ENCODE peak calls at places on chromosome 2, in nine cellular contexts. F, B, D, W, T, P, S, R and C are unnamed samples.

GRCh38 chr2:200380139-200380561 is 73.7 kb downstream of the SPATS2L start:
- DNase-seq in F (no peak), B (no peak), W (no peak), S (no peak), D (no peak), P (peak), T (no peak), R (peak), C (no peak)

GRCh38 chr2:61368687-61369665 is 101.9 kb downstream of the USP34 start:
- DNase-seq in S (no peak), T (no peak), B (no peak), W (no peak), F (no peak), D (no peak), R (no peak), P (no peak), C (no peak)

GRCh38 chr2:27792759-27793158 is 21.2 kb downstream of the MRPL33 start:
- DNase-seq in W (no peak), B (no peak), F (no peak), P (no peak), D (no peak), S (no peak), T (no peak), R (no peak), C (no peak)

GRCh38 chr2:2013476-2013875 is 269.2 kb upstream of the PXDN start:
- DNase-seq in D (no peak), S (no peak), R (no peak), T (no peak), B (no peak), F (no peak), P (no peak), W (no peak), C (no peak)

GRCh38 chr2:95113464-95113863 is 8.1 kb downstream of the MRPS5 start:
- DNase-seq in T (no peak), D (no peak), S (no peak), P (no peak), B (no peak), W (no peak), F (no peak), R (no peak), C (no peak)

GRCh38 chr2:221792971-221793670 is 221.0 kb upstream of the EPHA4 start:
- DNase-seq in S (no peak), D (no peak), T (no peak), P (no peak), F (no peak), B (no peak), W (no peak), R (no peak), C (no peak)

GRCh38 chr2:224194161-224194560 is 155.1 kb upstream of the SERPINE2 start:
- DNase-seq in R (no peak), B (no peak), D (no peak), P (no peak), F (no peak), W (no peak), T (no peak), S (no peak), C (no peak)

GRCh38 chr2:27320958-27321543 is 1.8 kb downstream of the MPV17 start:
- DNase-seq in B (peak), R (no peak), P (no peak), S (no peak), D (peak), T (no peak), F (no peak), W (no peak), C (no peak)

GRCh38 chr2:30149513-30149912 is 2.7 kb downstream of the YPEL5 start:
- DNase-seq in P (no peak), W (no peak), S (no peak), T (no peak), B (no peak), F (no peak), D (no peak), R (no peak), C (no peak)

GRCh38 chr2:163734911-163735691 is 707 bp downstream of the FIGN start:
- DNase-seq in P (no peak), D (no peak), R (no peak), B (no peak), T (no peak), S (no peak), F (no peak), W (peak), C (no peak)

GRCh38 chr2:19746611-19747309 is 155.0 kb downstream of the TTC32 start:
- DNase-seq in T (no peak), F (no peak), D (no peak), P (no peak), W (no peak), B (no peak), R (no peak), S (no peak), C (no peak)

GRCh38 chr2:168574856-168575630 is 119.0 kb downstream of the CERS6 start:
- DNase-seq in B (no peak), S (no peak), R (no peak), D (no peak), P (peak), T (no peak), W (no peak), F (no peak), C (no peak)

GRCh38 chr2:129297430-129297829 is 682.0 kb upstream of the RAB6C start:
- DNase-seq in R (no peak), P (no peak), S (no peak), W (no peak), F (no peak), D (no peak), T (no peak), B (no peak), C (no peak)

GRCh38 chr2:189580267-189580661 is 322 bp downstream of the SLC40A1 start:
- DNase-seq in S (no peak), T (no peak), R (no peak), F (no peak), D (no peak), W (no peak), B (peak), P (peak), C (peak)

GRCh38 chr2:71235930-71236587 is 9.2 kb upstream of the PAIP2B start:
- DNase-seq in T (no peak), F (no peak), P (no peak), D (no peak), S (no peak), R (no peak), W (no peak), B (no peak), C (no peak)

GRCh38 chr2:172106128-172106961 is 3.6 kb upstream of the DLX2 start:
- DNase-seq in F (no peak), R (no peak), S (no peak), P (no peak), B (no peak), T (no peak), W (no peak), D (peak), C (no peak)

GRCh38 chr2:60710707-60711106 is 45.4 kb upstream of the PAPOLG start:
- DNase-seq in D (no peak), W (no peak), S (no peak), B (peak), R (no peak), F (peak), T (no peak), P (no peak), C (no peak)

GRCh38 chr2:71566271-71566858 is 113.0 kb downstream of the DYSF start:
- DNase-seq in W (no peak), S (no peak), T (no peak), P (no peak), B (no peak), R (no peak), D (no peak), F (no peak), C (no peak)

GRCh38 chr2:98985905-98986666 is 50.1 kb upstream of the CRACDL start:
- DNase-seq in D (no peak), T (no peak), W (no peak), F (no peak), S (no peak), P (no peak), B (no peak), R (no peak), C (no peak)

GRCh38 chr2:145006957-145007672 is 487.2 kb upstream of the ZEB2 start:
- DNase-seq in S (no peak), D (peak), F (no peak), P (no peak), W (no peak), B (no peak), T (no peak), R (no peak), C (no peak)

GRCh38 chr2:8675543-8675942 is 6.3 kb upstream of the ID2 start:
- DNase-seq in T (no peak), B (no peak), W (no peak), P (no peak), S (no peak), F (no peak), R (no peak), D (no peak), C (no peak)

GRCh38 chr2:88950010-88950409 is 258.5 kb downstream of the RPIA start:
- DNase-seq in D (no peak), R (no peak), S (no peak), T (no peak), W (no peak), F (no peak), P (no peak), B (no peak), C (no peak)

GRCh38 chr2:54386993-54387590 is 69.0 kb upstream of the SPTBN1 start:
- DNase-seq in F (no peak), T (no peak), D (peak), R (no peak), S (no peak), W (no peak), B (peak), P (no peak), C (no peak)

GRCh38 chr2:127606594-127607398 is 39.2 kb upstream of the GPR17 start:
- DNase-seq in W (no peak), T (no peak), S (no peak), F (no peak), B (no peak), R (no peak), D (no peak), P (no peak), C (no peak)

GRCh38 chr2:23359631-23360567 is 25.1 kb upstream of the KLHL29 start:
- DNase-seq in S (no peak), R (no peak), B (no peak), D (no peak), T (no peak), P (no peak), F (no peak), W (no peak), C (no peak)

GRCh38 chr2:234376229-234376628 is 120.7 kb downstream of the ARL4C start:
- DNase-seq in F (no peak), W (no peak), R (no peak), S (no peak), D (no peak), B (no peak), P (no peak), T (no peak), C (no peak)

GRCh38 chr2:219441451-219442205 is 7.0 kb downstream of the SPEG start:
- DNase-seq in R (no peak), D (no peak), P (peak), B (no peak), W (peak), F (no peak), S (no peak), T (no peak), C (peak)

GRCh38 chr2:62200291-62200841 is 4.5 kb downstream of the B3GNT2 start:
- DNase-seq in W (no peak), P (no peak), R (no peak), T (no peak), S (no peak), B (no peak), D (no peak), F (no peak), C (peak)

GRCh38 chr2:186459009-186459408 is 27.1 kb upstream of the ZC3H15 start:
- DNase-seq in B (no peak), F (no peak), T (no peak), D (peak), P (peak), W (peak), S (no peak), R (no peak), C (no peak)

GRCh38 chr2:61254536-61254935 is 92.5 kb downstream of the C2orf74 start:
- DNase-seq in W (no peak), B (no peak), D (no peak), T (no peak), F (no peak), R (no peak), P (no peak), S (no peak), C (no peak)

GRCh38 chr2:173753441-173753840 is 211.7 kb downstream of the SP3 start:
- DNase-seq in F (no peak), D (no peak), B (no peak), S (no peak), W (no peak), P (no peak), T (no peak), R (no peak), C (no peak)

GRCh38 chr2:195514365-195514764 is 142.7 kb upstream of the SLC39A10 start:
- DNase-seq in F (no peak), P (no peak), W (no peak), S (no peak), B (no peak), R (no peak), D (no peak), T (no peak), C (no peak)

GRCh38 chr2:240816584-240817495 is 3.2 kb downstream of the KIF1A start:
- DNase-seq in B (peak), T (no peak), S (no peak), R (no peak), W (no peak), D (no peak), F (no peak), P (no peak), C (no peak)

GRCh38 chr2:196277002-196277401 is 105.6 kb upstream of the STK17B start:
- DNase-seq in B (no peak), P (peak), T (peak), S (no peak), D (no peak), R (no peak), F (no peak), W (no peak), C (peak)